ENCODE peak calls at places on chromosome 2, in four cellular contexts. J is frontal cortex; A is CD8-positive, alpha-beta memory T cell; K is choroid plexus epithelial cell. E is an unnamed sample.

GRCh38 chr2:193556766-193557470 is 1362.2 kb upstream of the TMEFF2 start:
- DNase-seq in K (peak; percentile 21), J (no peak), A (no peak), E (no peak)

GRCh38 chr2:28270456-28271146 is 122.1 kb upstream of the FOSL2 start:
- DNase-seq in J (no peak), K (no peak), A (no peak), E (no peak)

GRCh38 chr2:168314236-168314635 is 66.8 kb upstream of the STK39 start:
- DNase-seq in A (no peak), J (no peak), K (no peak), E (no peak)

GRCh38 chr2:26521054-26521912 is 43.4 kb upstream of the OTOF start:
- DNase-seq in J (no peak), A (no peak), K (peak; percentile 29), E (no peak)

GRCh38 chr2:46032996-46033395 is 264.2 kb upstream of the EPAS1 start:
- DNase-seq in K (no peak), J (no peak), A (no peak), E (no peak)

GRCh38 chr2:197240018-197240712 is 70.4 kb downstream of the ANKRD44 start:
- DNase-seq in K (no peak), J (no peak), A (no peak), E (no peak)

GRCh38 chr2:1767939-1768691 is 23.8 kb upstream of the PXDN start:
- DNase-seq in J (no peak), K (no peak), A (no peak), E (no peak)

GRCh38 chr2:1004398-1004797 is 53.7 kb downstream of the SNTG2 start:
- DNase-seq in K (no peak), A (no peak), J (no peak), E (no peak)

GRCh38 chr2:118705032-118705431 is 142.4 kb downstream of the EN1 start:
- DNase-seq in J (no peak), K (peak; percentile 81), A (no peak), E (no peak)

GRCh38 chr2:71067567-71068217 is 756 bp upstream of the NAGK start:
- DNase-seq in A (no peak), K (no peak), J (no peak), E (no peak)

GRCh38 chr2:237888389-237888788 is 29.0 kb downstream of the RAMP1 start:
- DNase-seq in A (no peak), K (peak; percentile 89), J (no peak), E (no peak)

GRCh38 chr2:191625016-191625415 is 52.9 kb upstream of the NABP1 start:
- DNase-seq in A (peak; percentile 70), J (no peak), K (peak; percentile 86), E (no peak)

GRCh38 chr2:199484927-199485326 is 27.2 kb upstream of the SATB2 start:
- DNase-seq in K (peak; percentile 13), A (no peak), J (no peak), E (no peak)

GRCh38 chr2:43985359-43985758 is 10.4 kb downstream of the LRPPRC start:
- DNase-seq in J (no peak), K (no peak), A (no peak), E (no peak)

GRCh38 chr2:233966388-233966787 is 49.2 kb downstream of the TRPM8 start:
- DNase-seq in A (no peak), J (no peak), K (peak; percentile 29), E (no peak)

GRCh38 chr2:23480991-23481797 is 96.2 kb downstream of the KLHL29 start:
- DNase-seq in A (no peak), K (peak; percentile 88), J (no peak), E (no peak)

GRCh38 chr2:72138921-72139381 is 8.7 kb downstream of the CYP26B1 start:
- DNase-seq in K (no peak), A (no peak), J (no peak), E (no peak)

GRCh38 chr2:84786601-84787000 is 94.3 kb downstream of the TRABD2A start:
- DNase-seq in J (no peak), A (no peak), K (no peak), E (no peak)

GRCh38 chr2:144606756-144607498 is 87.0 kb upstream of the ZEB2 start:
- DNase-seq in J (no peak), K (no peak), A (no peak), E (no peak)

GRCh38 chr2:217471329-217471728 is 531.5 kb downstream of the TNS1 start:
- DNase-seq in J (no peak), A (no peak), K (peak; percentile 56), E (no peak)

GRCh38 chr2:167196461-167197252 is 308.4 kb downstream of the XIRP2 start:
- DNase-seq in J (no peak), A (no peak), K (peak; percentile 94), E (peak; percentile 69)

GRCh38 chr2:240655931-240656886 is 26.5 kb downstream of the AQP12B start:
- DNase-seq in J (no peak), A (peak; percentile 19), K (peak; percentile 56), E (no peak)

GRCh38 chr2:234536218-234536989 is 39.5 kb upstream of the ARL4C start:
- DNase-seq in J (no peak), K (no peak), A (no peak), E (peak; percentile 26)

GRCh38 chr2:186992597-186992996 is 143.6 kb upstream of the ZSWIM2 start:
- DNase-seq in A (no peak), J (no peak), K (no peak), E (no peak)

GRCh38 chr2:205696541-205697441 is 14.5 kb downstream of the NRP2 start:
- DNase-seq in A (no peak), K (peak; percentile 74), J (no peak), E (no peak)

GRCh38 chr2:225112362-225113111 is 70.3 kb upstream of the DOCK10 start:
- DNase-seq in A (no peak), K (no peak), J (no peak), E (no peak)

GRCh38 chr2:231223458-231223970 is 25.1 kb downstream of the ARMC9 start:
- DNase-seq in J (no peak), K (no peak), A (no peak), E (no peak)

GRCh38 chr2:201313362-201313761 is 43.8 kb downstream of the FLACC1 start:
- DNase-seq in K (no peak), A (no peak), J (no peak), E (no peak)

GRCh38 chr2:173264603-173265366 is 89.9 kb upstream of the CDCA7 start:
- DNase-seq in J (no peak), A (peak; percentile 22), K (no peak), E (peak; percentile 18)

E was measured in DMS153.